ENCODE peak calls at places on chromosomes 5 and 9, in six cellular contexts. One of them, this sample, is unnamed.

GRCh38 chr9:114169029-114169939 is 13.9 kb downstream of the COL27A1 start:
- DNase-seq in activated T-helper 1 cell treated with anti-CD3 and anti-CD28 coated beads, Interleukin-2, amount 50 U/mL, for 16 hours: no peak
- DNase-seq in Kasumi-1: no peak
- DNase-seq in GM23248: no peak
- DNase-seq in RKO: no peak
- DNase-seq in stimulated activated CD8-positive, alpha-beta memory T cell treated with anti-CD3 and anti-CD28 coated beads, Interleukin-12 subunit alpha, Interleukin-12 subunit beta, amount 100 ng/mL, for 4 hours: no peak
- DNase-seq in this sample: no peak

GRCh38 chr5:175826980-175827379 is 44.4 kb upstream of the CPLX2 start:
- DNase-seq in activated T-helper 1 cell treated with anti-CD3 and anti-CD28 coated beads, Interleukin-2, amount 50 U/mL, for 16 hours: no peak
- DNase-seq in Kasumi-1: no peak
- DNase-seq in GM23248: no peak
- DNase-seq in RKO: no peak
- DNase-seq in stimulated activated CD8-positive, alpha-beta memory T cell treated with anti-CD3 and anti-CD28 coated beads, Interleukin-12 subunit alpha, Interleukin-12 subunit beta, amount 100 ng/mL, for 4 hours: no peak
- DNase-seq in this sample: no peak

GRCh38 chr9:122200960-122201635 is 27.7 kb downstream of the LHX6 start:
- DNase-seq in activated T-helper 1 cell treated with anti-CD3 and anti-CD28 coated beads, Interleukin-2, amount 50 U/mL, for 16 hours: no peak
- DNase-seq in Kasumi-1: peak; percentile 60
- DNase-seq in GM23248: peak; percentile 85
- DNase-seq in RKO: peak; percentile 21
- DNase-seq in stimulated activated CD8-positive, alpha-beta memory T cell treated with anti-CD3 and anti-CD28 coated beads, Interleukin-12 subunit alpha, Interleukin-12 subunit beta, amount 100 ng/mL, for 4 hours: no peak
- DNase-seq in this sample: peak; percentile 71

GRCh38 chr5:113274836-113275414 is 159.9 kb downstream of the TSSK1B start:
- DNase-seq in activated T-helper 1 cell treated with anti-CD3 and anti-CD28 coated beads, Interleukin-2, amount 50 U/mL, for 16 hours: no peak
- DNase-seq in Kasumi-1: no peak
- DNase-seq in GM23248: no peak
- DNase-seq in RKO: no peak
- DNase-seq in stimulated activated CD8-positive, alpha-beta memory T cell treated with anti-CD3 and anti-CD28 coated beads, Interleukin-12 subunit alpha, Interleukin-12 subunit beta, amount 100 ng/mL, for 4 hours: no peak
- DNase-seq in this sample: no peak

GRCh38 chr5:142925795-142926194 is 155.6 kb downstream of the ARHGAP26 start:
- DNase-seq in activated T-helper 1 cell treated with anti-CD3 and anti-CD28 coated beads, Interleukin-2, amount 50 U/mL, for 16 hours: no peak
- DNase-seq in Kasumi-1: no peak
- DNase-seq in GM23248: peak; percentile 93
- DNase-seq in RKO: peak; percentile 62
- DNase-seq in stimulated activated CD8-positive, alpha-beta memory T cell treated with anti-CD3 and anti-CD28 coated beads, Interleukin-12 subunit alpha, Interleukin-12 subunit beta, amount 100 ng/mL, for 4 hours: no peak
- DNase-seq in this sample: peak; percentile 88

GRCh38 chr5:118723021-118723338 is 265.4 kb downstream of the DTWD2 start:
- DNase-seq in activated T-helper 1 cell treated with anti-CD3 and anti-CD28 coated beads, Interleukin-2, amount 50 U/mL, for 16 hours: no peak
- DNase-seq in Kasumi-1: no peak
- DNase-seq in GM23248: no peak
- DNase-seq in RKO: no peak
- DNase-seq in stimulated activated CD8-positive, alpha-beta memory T cell treated with anti-CD3 and anti-CD28 coated beads, Interleukin-12 subunit alpha, Interleukin-12 subunit beta, amount 100 ng/mL, for 4 hours: no peak
- DNase-seq in this sample: no peak

GRCh38 chr9:4796988-4797956 is 4.5 kb downstream of the RCL1 start:
- DNase-seq in activated T-helper 1 cell treated with anti-CD3 and anti-CD28 coated beads, Interleukin-2, amount 50 U/mL, for 16 hours: no peak
- DNase-seq in Kasumi-1: peak; percentile 36
- DNase-seq in GM23248: peak; percentile 71
- DNase-seq in RKO: peak; percentile 68
- DNase-seq in stimulated activated CD8-positive, alpha-beta memory T cell treated with anti-CD3 and anti-CD28 coated beads, Interleukin-12 subunit alpha, Interleukin-12 subunit beta, amount 100 ng/mL, for 4 hours: no peak
- DNase-seq in this sample: peak; percentile 65

GRCh38 chr9:25939116-25939515 is 260.9 kb upstream of the TUSC1 start:
- DNase-seq in activated T-helper 1 cell treated with anti-CD3 and anti-CD28 coated beads, Interleukin-2, amount 50 U/mL, for 16 hours: no peak
- DNase-seq in Kasumi-1: no peak
- DNase-seq in GM23248: no peak
- DNase-seq in RKO: no peak
- DNase-seq in stimulated activated CD8-positive, alpha-beta memory T cell treated with anti-CD3 and anti-CD28 coated beads, Interleukin-12 subunit alpha, Interleukin-12 subunit beta, amount 100 ng/mL, for 4 hours: no peak
- DNase-seq in this sample: no peak

GRCh38 chr9:109779711-109780452 is at the start of gene PALM2AKAP2:
- DNase-seq in activated T-helper 1 cell treated with anti-CD3 and anti-CD28 coated beads, Interleukin-2, amount 50 U/mL, for 16 hours: no peak
- DNase-seq in Kasumi-1: no peak
- DNase-seq in GM23248: peak; percentile 89
- DNase-seq in RKO: no peak
- DNase-seq in stimulated activated CD8-positive, alpha-beta memory T cell treated with anti-CD3 and anti-CD28 coated beads, Interleukin-12 subunit alpha, Interleukin-12 subunit beta, amount 100 ng/mL, for 4 hours: no peak
- DNase-seq in this sample: peak; percentile 75

GRCh38 chr5:111447822-111448221 is 64.5 kb downstream of the STARD4 start:
- DNase-seq in activated T-helper 1 cell treated with anti-CD3 and anti-CD28 coated beads, Interleukin-2, amount 50 U/mL, for 16 hours: no peak
- DNase-seq in Kasumi-1: no peak
- DNase-seq in GM23248: no peak
- DNase-seq in RKO: no peak
- DNase-seq in stimulated activated CD8-positive, alpha-beta memory T cell treated with anti-CD3 and anti-CD28 coated beads, Interleukin-12 subunit alpha, Interleukin-12 subunit beta, amount 100 ng/mL, for 4 hours: no peak
- DNase-seq in this sample: no peak

GRCh38 chr5:4083591-4084337 is 488.1 kb downstream of the IRX1 start:
- DNase-seq in activated T-helper 1 cell treated with anti-CD3 and anti-CD28 coated beads, Interleukin-2, amount 50 U/mL, for 16 hours: no peak
- DNase-seq in Kasumi-1: no peak
- DNase-seq in GM23248: no peak
- DNase-seq in RKO: no peak
- DNase-seq in stimulated activated CD8-positive, alpha-beta memory T cell treated with anti-CD3 and anti-CD28 coated beads, Interleukin-12 subunit alpha, Interleukin-12 subunit beta, amount 100 ng/mL, for 4 hours: no peak
- DNase-seq in this sample: no peak

GRCh38 chr5:36596756-36597155 is 9.7 kb upstream of the SLC1A3 start:
- DNase-seq in activated T-helper 1 cell treated with anti-CD3 and anti-CD28 coated beads, Interleukin-2, amount 50 U/mL, for 16 hours: no peak
- DNase-seq in Kasumi-1: no peak
- DNase-seq in GM23248: no peak
- DNase-seq in RKO: no peak
- DNase-seq in stimulated activated CD8-positive, alpha-beta memory T cell treated with anti-CD3 and anti-CD28 coated beads, Interleukin-12 subunit alpha, Interleukin-12 subunit beta, amount 100 ng/mL, for 4 hours: no peak
- DNase-seq in this sample: no peak

GRCh38 chr5:104412649-104413240 is 850.2 kb upstream of the NUDT12 start:
- DNase-seq in activated T-helper 1 cell treated with anti-CD3 and anti-CD28 coated beads, Interleukin-2, amount 50 U/mL, for 16 hours: no peak
- DNase-seq in Kasumi-1: peak; percentile 52
- DNase-seq in GM23248: peak; percentile 10
- DNase-seq in RKO: peak; percentile 59
- DNase-seq in stimulated activated CD8-positive, alpha-beta memory T cell treated with anti-CD3 and anti-CD28 coated beads, Interleukin-12 subunit alpha, Interleukin-12 subunit beta, amount 100 ng/mL, for 4 hours: no peak
- DNase-seq in this sample: peak; percentile 23

GRCh38 chr5:98163796-98164493 is 609.5 kb upstream of the RGMB start:
- DNase-seq in activated T-helper 1 cell treated with anti-CD3 and anti-CD28 coated beads, Interleukin-2, amount 50 U/mL, for 16 hours: no peak
- DNase-seq in Kasumi-1: no peak
- DNase-seq in GM23248: no peak
- DNase-seq in RKO: peak; percentile 25
- DNase-seq in stimulated activated CD8-positive, alpha-beta memory T cell treated with anti-CD3 and anti-CD28 coated beads, Interleukin-12 subunit alpha, Interleukin-12 subunit beta, amount 100 ng/mL, for 4 hours: no peak
- DNase-seq in this sample: no peak

GRCh38 chr9:127557466-127557869 is 54.6 kb upstream of the STXBP1 start:
- DNase-seq in activated T-helper 1 cell treated with anti-CD3 and anti-CD28 coated beads, Interleukin-2, amount 50 U/mL, for 16 hours: no peak
- DNase-seq in Kasumi-1: peak; percentile 38
- DNase-seq in GM23248: peak; percentile 65
- DNase-seq in RKO: no peak
- DNase-seq in stimulated activated CD8-positive, alpha-beta memory T cell treated with anti-CD3 and anti-CD28 coated beads, Interleukin-12 subunit alpha, Interleukin-12 subunit beta, amount 100 ng/mL, for 4 hours: no peak
- DNase-seq in this sample: peak; percentile 78

GRCh38 chr9:129347323-129348120 is 169.5 kb upstream of the IER5L start:
- DNase-seq in activated T-helper 1 cell treated with anti-CD3 and anti-CD28 coated beads, Interleukin-2, amount 50 U/mL, for 16 hours: no peak
- DNase-seq in Kasumi-1: peak; percentile 12
- DNase-seq in GM23248: peak; percentile 83
- DNase-seq in RKO: no peak
- DNase-seq in stimulated activated CD8-positive, alpha-beta memory T cell treated with anti-CD3 and anti-CD28 coated beads, Interleukin-12 subunit alpha, Interleukin-12 subunit beta, amount 100 ng/mL, for 4 hours: no peak
- DNase-seq in this sample: no peak